ENCODE peak calls at places on chromosomes 4 and X, in ten cellular contexts. T is uterus, R is H1, J is esophagus squamous epithelium, S is transverse colon, V is K562, F is IMR-90, Z is suprapubic skin, Y is prostate gland, W is heart left ventricle. L is an unnamed sample.

GRCh38 chr4:28211714-28212470 is 1351.3 kb downstream of the STIM2 start:
- DNase-seq in T (no peak), R (no peak), J (no peak), S (no peak), V (no peak), F (peak; percentile 42), Z (no peak), Y (no peak), W (no peak), L (no peak)

GRCh38 chrX:1659664-1660461 is 45.0 kb downstream of the ASMT start:
- DNase-seq in T (no peak), R (no peak), J (no peak), S (no peak), V (no peak), F (no peak), Z (no peak), Y (no peak), W (no peak), L (no peak)

GRCh38 chr4:109411964-109412363 is 21.7 kb upstream of the SEC24B start:
- DNase-seq in T (no peak), R (no peak), J (no peak), S (no peak), V (no peak), F (no peak), Z (no peak), Y (no peak), W (peak; percentile 35), L (no peak)

GRCh38 chrX:116111934-116112595 is 58.5 kb upstream of the AGTR2 start:
- DNase-seq in T (no peak), R (no peak), J (no peak), S (no peak), V (no peak), F (no peak), Z (no peak), Y (no peak), W (no peak), L (no peak)

GRCh38 chr4:47195706-47196105 is 164.3 kb downstream of the GABRB1 start:
- DNase-seq in T (no peak), R (no peak), J (no peak), S (no peak), V (no peak), F (peak; percentile 26), Z (no peak), Y (no peak), W (no peak), L (no peak)

GRCh38 chr4:161254375-161254774 is 909.4 kb downstream of the FSTL5 start:
- DNase-seq in T (no peak), R (no peak), J (no peak), S (no peak), V (no peak), F (no peak), Z (no peak), Y (no peak), W (no peak), L (no peak)

GRCh38 chr4:52996261-52997131 is 134.4 kb downstream of the RASL11B start:
- DNase-seq in T (peak; percentile 80), R (no peak), J (no peak), S (no peak), V (no peak), F (peak; percentile 67), Z (no peak), Y (no peak), W (no peak), L (peak; percentile 63)

GRCh38 chrX:83916525-83916924 is 55.6 kb downstream of the CYLC1 start:
- DNase-seq in T (no peak), R (no peak), J (no peak), S (peak; percentile 8), V (peak; percentile 0), F (peak; percentile 11), Z (no peak), Y (no peak), W (no peak), L (no peak)

GRCh38 chrX:154349979-154350378 is 24.5 kb downstream of the FLNA start:
- DNase-seq in T (peak; percentile 22), R (no peak), J (no peak), S (no peak), V (no peak), F (no peak), Z (no peak), Y (no peak), W (no peak), L (no peak)

GRCh38 chrX:112473654-112474053 is 206.1 kb downstream of the LHFPL1 start:
- DNase-seq in T (no peak), R (no peak), J (no peak), S (no peak), V (no peak), F (no peak), Z (no peak), Y (no peak), W (no peak), L (no peak)

GRCh38 chrX:115582035-115582870 is 21.3 kb downstream of the PLS3 start:
- DNase-seq in T (no peak), R (no peak), J (no peak), S (no peak), V (no peak), F (no peak), Z (no peak), Y (no peak), W (no peak), L (no peak)

GRCh38 chr4:17576932-17577659 is at the start of gene LAP3:
- DNase-seq in T (peak; percentile 98), R (peak; percentile 100), J (peak; percentile 84), S (peak; percentile 99), V (peak; percentile 95), F (peak; percentile 96), Z (peak; percentile 99), Y (peak; percentile 98), W (peak; percentile 98), L (peak; percentile 100)
- TF ChIP-seq POLR2A in T (peak; percentile 87), R (peak; percentile 89), J (no peak), S (peak; percentile 98), V (peak; percentile 87), F (peak; percentile 95), Z (peak; percentile 93), Y (peak; percentile 86), W (peak; percentile 94), L (peak; percentile 63)

DNA sequence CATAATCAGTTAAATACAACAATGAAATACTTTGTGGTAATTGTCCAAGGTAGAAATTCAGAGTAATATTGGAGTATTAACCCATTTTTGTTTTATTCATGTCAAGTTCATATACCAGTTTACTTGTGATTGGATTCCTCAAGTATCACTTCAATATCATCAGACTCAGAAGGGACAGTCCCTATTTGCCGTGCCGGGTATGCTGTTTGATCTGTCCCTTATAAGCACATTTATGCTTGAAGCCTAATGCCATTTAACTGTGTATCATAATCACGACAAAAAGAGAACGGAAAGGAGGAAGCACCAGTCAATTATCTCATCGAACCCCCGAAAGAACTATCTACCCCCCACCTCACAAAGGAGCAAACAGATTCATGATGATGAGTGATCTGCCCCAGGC is 171.0 kb upstream of the TBL1X start:
- DNase-seq in T (no peak), R (no peak), J (no peak), S (no peak), V (no peak), F (no peak), Z (no peak), Y (no peak), W (no peak), L (no peak)
- H3K4me1 ChIP-seq in T (no peaks in the 10 kb centered on the region), R (peaks cover 9% of the 10 kb centered on the region), J (no peaks in the 10 kb centered on the region), S (no peaks in the 10 kb centered on the region), V (no peaks in the 10 kb centered on the region), F (no peaks in the 10 kb centered on the region), Z (no peaks in the 10 kb centered on the region), Y (no peaks in the 10 kb centered on the region), W (no peaks in the 10 kb centered on the region), L (no peaks in the 10 kb centered on the region)

GRCh38 chr4:148061795-148062194 is 329.9 kb downstream of the ARHGAP10 start:
- DNase-seq in T (no peak), R (no peak), J (no peak), S (no peak), V (no peak), F (no peak), Z (no peak), Y (no peak), W (no peak), L (no peak)

GRCh38 chr4:148058160-148058859 is 326.4 kb downstream of the ARHGAP10 start:
- DNase-seq in T (no peak), R (no peak), J (no peak), S (no peak), V (no peak), F (no peak), Z (no peak), Y (no peak), W (no peak), L (no peak)

GRCh38 chr4:148060264-148061138 is 328.6 kb downstream of the ARHGAP10 start:
- DNase-seq in T (no peak), R (no peak), J (no peak), S (no peak), V (no peak), F (no peak), Z (no peak), Y (no peak), W (no peak), L (no peak)

GRCh38 chr4:148061139-148061476 is 329.2 kb downstream of the ARHGAP10 start:
- DNase-seq in T (no peak), R (no peak), J (no peak), S (no peak), V (no peak), F (no peak), Z (no peak), Y (no peak), W (no peak), L (no peak)

GRCh38 chr4:148059617-148060180 is 327.8 kb downstream of the ARHGAP10 start:
- DNase-seq in T (no peak), R (no peak), J (no peak), S (no peak), V (no peak), F (no peak), Z (no peak), Y (no peak), W (peak; percentile 42), L (no peak)
- TF ChIP-seq POLR2A in T (no peak), R (no peak), J (no peak), S (no peak), V (no peak), F (no peak), Z (no peak), Y (no peak), W (no peak), L (no peak)

GRCh38 chrX:97766496-97767095 is 882.9 kb downstream of the RPA4 start:
- DNase-seq in T (no peak), R (no peak), J (no peak), S (no peak), V (no peak), F (no peak), Z (no peak), Y (no peak), W (no peak), L (no peak)

DNA sequence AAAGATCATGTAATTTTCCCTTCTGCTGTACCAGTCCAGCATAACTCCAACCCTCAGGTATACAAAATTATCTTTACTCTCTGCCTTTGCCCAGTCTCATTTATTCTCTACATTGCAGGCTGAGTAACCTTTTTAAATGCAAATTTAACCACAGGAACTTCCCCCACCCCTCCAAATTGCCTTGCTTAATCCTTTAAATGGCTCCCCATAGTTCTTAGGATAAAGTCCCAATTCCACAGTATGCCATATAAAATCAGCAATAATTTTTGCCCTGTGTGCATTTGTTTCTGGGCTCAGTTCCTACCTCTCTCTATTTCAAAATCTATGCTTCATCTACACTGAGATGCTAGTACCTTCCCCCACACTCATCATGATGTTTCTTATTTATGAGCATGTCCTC is 879.7 kb downstream of the RPA4 start:
- DNase-seq in T (no peak), R (no peak), J (no peak), S (no peak), V (no peak), F (no peak), Z (no peak), Y (no peak), W (no peak), L (no peak)
- H3K4me1 ChIP-seq in T (no peaks in the 10 kb centered on the region), R (no peaks in the 10 kb centered on the region), J (no peaks in the 10 kb centered on the region), S (no peaks in the 10 kb centered on the region), V (no peaks in the 10 kb centered on the region), F (no peaks in the 10 kb centered on the region), Z (no peaks in the 10 kb centered on the region), Y (no peaks in the 10 kb centered on the region), W (no peaks in the 10 kb centered on the region), L (no peaks in the 10 kb centered on the region)